ENCODE peak calls at places on chromosomes 7 and 10, in five cellular contexts. V is K562, F is A549, T is heart left ventricle, H is esophagus squamous epithelium. B is an unnamed sample.
A peak's percentile ranks its signal among the peaks of the same experiment; 100 is the strongest.

GRCh38 chr10:123848564-123849457 is 42.8 kb downstream of the CPXM2 start:
- DNase-seq in V (no peak), F (no peak), T (no peak), H (no peak), B (no peak)

GRCh38 chr10:65861249-65861648 is 1064.6 kb upstream of the LRRTM3 start:
- DNase-seq in V (no peak), F (no peak), T (no peak), H (no peak), B (no peak)

GRCh38 chr7:136278057-136278456 is 300.9 kb upstream of the MTPN start:
- DNase-seq in V (no peak), F (no peak), T (no peak), H (no peak), B (no peak)

GRCh38 chr7:130632111-130632510 is 36.4 kb downstream of the COPG2 start:
- DNase-seq in V (no peak), F (no peak), T (no peak), H (no peak), B (no peak)

GRCh38 chr7:134589491-134589941 is 40.6 kb downstream of the AKR1B15 start:
- DNase-seq in V (no peak), F (no peak), T (no peak), H (no peak), B (no peak)

GRCh38 chr10:62594093-62594520 is 210.4 kb upstream of the ADO start:
- DNase-seq in V (peak; percentile 49), F (peak; percentile 26), T (peak; percentile 79), H (no peak), B (no peak)

GRCh38 chr10:117541909-117542705 is 439 bp upstream of the EMX2 start:
- DNase-seq in V (peak; percentile 34), F (peak; percentile 52), T (no peak), H (no peak), B (peak; percentile 14)

GRCh38 chr10:128519581-128519980 is 393.4 kb upstream of the MKI67 start:
- DNase-seq in V (no peak), F (no peak), T (no peak), H (no peak), B (no peak)

GRCh38 chr7:132381742-132382472 is 194.4 kb downstream of the PLXNA4 start:
- DNase-seq in V (no peak), F (no peak), T (no peak), H (no peak), B (no peak)

GRCh38 chr10:29636178-29636577 is 1.4 kb upstream of the SVIL start:
- DNase-seq in V (no peak), F (no peak), T (no peak), H (no peak), B (peak; percentile 54)

GRCh38 chr7:68314208-68314607 is 1284.1 kb upstream of the AUTS2 start:
- DNase-seq in V (no peak), F (no peak), T (no peak), H (no peak), B (no peak)

GRCh38 chr10:105063796-105064195 is 422.7 kb downstream of the SORCS3 start:
- DNase-seq in V (peak; percentile 7), F (no peak), T (no peak), H (no peak), B (no peak)

GRCh38 chr10:84196083-84196482 is 1.7 kb downstream of the CDHR1 start:
- DNase-seq in V (no peak), F (peak; percentile 28), T (no peak), H (no peak), B (no peak)

GRCh38 chr10:76350583-76350982 is 919.2 kb downstream of the LRMDA start:
- DNase-seq in V (no peak), F (no peak), T (no peak), H (no peak), B (no peak)

GRCh38 chr7:154835924-154836529 is 166.9 kb downstream of the PAXIP1 start:
- DNase-seq in V (no peak), F (no peak), T (no peak), H (no peak), B (no peak)

GRCh38 chr10:70309661-70310060 is 25.9 kb upstream of the NPFFR1 start:
- DNase-seq in V (no peak), F (no peak), T (no peak), H (no peak), B (no peak)

GRCh38 chr7:3461923-3462322 is 160.9 kb downstream of the SDK1 start:
- DNase-seq in V (no peak), F (no peak), T (no peak), H (no peak), B (no peak)

GRCh38 chr7:70654979-70655378 is 477.0 kb upstream of the GALNT17 start:
- DNase-seq in V (no peak), F (no peak), T (peak; percentile 71), H (no peak), B (no peak)

GRCh38 chr7:70659263-70659662 is 472.7 kb upstream of the GALNT17 start:
- DNase-seq in V (no peak), F (no peak), T (no peak), H (no peak), B (no peak)

GRCh38 chr7:70655694-70656093 is 476.2 kb upstream of the GALNT17 start:
- DNase-seq in V (no peak), F (no peak), T (no peak), H (no peak), B (no peak)

GRCh38 chr7:70657989-70658578 is 473.9 kb upstream of the GALNT17 start:
- DNase-seq in V (no peak), F (no peak), T (no peak), H (no peak), B (no peak)

DNA sequence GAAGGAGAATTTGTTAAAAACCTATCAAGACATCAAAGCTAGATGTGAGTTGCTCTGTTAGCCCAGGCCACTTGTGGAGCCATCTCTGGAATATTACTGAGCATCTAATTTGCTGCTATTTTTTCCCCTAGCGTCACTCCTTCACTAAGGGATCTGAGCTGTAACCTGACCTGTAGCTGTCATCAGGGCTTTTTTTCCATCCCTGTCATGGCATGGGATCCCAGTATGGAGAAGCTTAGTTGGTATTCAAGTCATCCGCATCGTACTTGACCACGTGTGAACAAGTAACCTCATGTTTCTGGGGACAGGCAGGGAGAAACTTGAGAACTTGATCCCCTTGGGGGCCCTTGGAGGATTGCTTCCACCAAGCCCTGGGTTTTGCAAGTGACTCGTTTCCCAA is 474.4 kb upstream of the GALNT17 start:
- DNase-seq in V (no peak), F (no peak), T (no peak), H (no peak), B (no peak)
- TF ChIP-seq CTCF in V (no peak), F (no peak), T (no peak), H (no peak), B (no peak)

GRCh38 chr10:94080108-94080507 is 86.4 kb downstream of the PLCE1 start:
- DNase-seq in V (no peak), F (no peak), T (no peak), H (no peak), B (no peak)

GRCh38 chr10:94077042-94077441 is 83.3 kb downstream of the PLCE1 start:
- DNase-seq in V (no peak), F (no peak), T (no peak), H (no peak), B (no peak)

GRCh38 chr10:94074462-94074861 is 80.7 kb downstream of the PLCE1 start:
- DNase-seq in V (no peak), F (no peak), T (no peak), H (no peak), B (no peak)

GRCh38 chr10:94075521-94075920 is 81.8 kb downstream of the PLCE1 start:
- DNase-seq in V (no peak), F (no peak), T (no peak), H (no peak), B (no peak)

GRCh38 chr10:94076325-94076841 is 82.7 kb downstream of the PLCE1 start:
- DNase-seq in V (no peak), F (peak; percentile 36), T (no peak), H (no peak), B (no peak)
- TF ChIP-seq CTCF in V (no peak), F (peak; percentile 52), T (peak; percentile 38), H (peak; percentile 27), B (peak; percentile 9)

GRCh38 chr7:98289333-98289875 is 7.9 kb downstream of the BRI3 start:
- DNase-seq in V (peak; percentile 24), F (no peak), T (no peak), H (no peak), B (no peak)

GRCh38 chr7:98293265-98293664 is 11.8 kb downstream of the BRI3 start:
- DNase-seq in V (no peak), F (no peak), T (no peak), H (no peak), B (no peak)

GRCh38 chr7:98294326-98294725 is 12.8 kb downstream of the BRI3 start:
- DNase-seq in V (no peak), F (no peak), T (no peak), H (no peak), B (no peak)

GRCh38 chr7:98293746-98294145 is 12.3 kb downstream of the BRI3 start:
- DNase-seq in V (no peak), F (no peak), T (no peak), H (no peak), B (no peak)

DNA sequence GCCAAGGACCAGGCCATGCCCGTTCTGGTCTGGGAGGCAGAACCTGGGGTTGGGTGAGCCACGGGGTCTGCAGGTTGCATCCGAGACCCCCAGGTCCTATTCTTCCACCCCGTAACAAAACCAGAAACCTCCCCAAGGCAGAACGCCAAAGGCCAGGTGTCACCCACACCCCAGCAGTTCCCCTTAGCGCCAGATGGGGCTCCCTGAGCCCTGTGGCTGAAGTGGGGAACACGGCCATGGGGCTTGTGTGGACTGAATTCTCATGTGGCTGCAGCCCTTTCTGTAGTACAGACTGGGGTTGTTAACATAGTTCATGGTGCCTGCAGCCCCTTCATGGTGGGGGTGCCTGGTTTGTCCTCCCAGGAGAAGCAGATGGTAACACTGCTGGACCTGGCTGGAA is 10.2 kb downstream of the BRI3 start:
- DNase-seq in V (peak; percentile 47), F (no peak), T (no peak), H (no peak), B (no peak)
- TF ChIP-seq CTCF in V (peak; percentile 49), F (no peak), T (no peak), H (no peak), B (no peak)

DNA sequence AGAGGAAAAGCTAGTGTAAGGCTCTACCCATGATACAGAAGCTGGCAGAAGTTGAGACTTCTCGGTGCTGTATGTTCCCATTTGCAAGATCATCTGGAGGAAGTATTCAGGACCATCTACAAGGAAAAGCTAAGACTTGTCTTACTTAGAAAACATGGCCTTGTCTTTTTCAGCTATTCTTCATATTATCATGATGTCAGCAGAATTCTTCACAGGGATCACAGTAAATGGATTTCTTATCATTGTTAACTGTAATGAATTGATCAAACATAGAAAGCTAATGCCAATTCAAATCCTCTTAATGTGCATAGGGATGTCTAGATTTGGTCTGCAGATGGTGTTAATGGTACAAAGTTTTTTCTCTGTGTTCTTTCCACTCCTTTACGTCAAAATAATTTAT is 79.6 kb upstream of the SCIN start:
- DNase-seq in V (no peak), F (no peak), T (no peak), H (no peak), B (no peak)
- TF ChIP-seq CTCF in V (no peak), F (no peak), T (no peak), H (no peak), B (no peak)

GRCh38 chr10:96568402-96568801 is 18.4 kb downstream of the TM9SF3 start:
- DNase-seq in V (no peak), F (no peak), T (no peak), H (no peak), B (no peak)

GRCh38 chr10:96570512-96570911 is 16.3 kb downstream of the TM9SF3 start:
- DNase-seq in V (no peak), F (no peak), T (no peak), H (no peak), B (no peak)

GRCh38 chr10:96573036-96573435 is 13.8 kb downstream of the TM9SF3 start:
- DNase-seq in V (no peak), F (no peak), T (no peak), H (no peak), B (no peak)

GRCh38 chr10:96576277-96576980 is 10.4 kb downstream of the TM9SF3 start:
- DNase-seq in V (no peak), F (no peak), T (no peak), H (no peak), B (no peak)

GRCh38 chr10:96570983-96571964 is 15.5 kb downstream of the TM9SF3 start:
- DNase-seq in V (no peak), F (no peak), T (no peak), H (no peak), B (no peak)
- TF ChIP-seq CTCF in V (no peak), F (no peak), T (no peak), H (no peak), B (no peak)